ENCODE peak calls at places on chromosome 1, in seven cellular contexts. One of them, this sample, is unnamed.

GRCh38 chr1:62064831-62065230 is 129.8 kb upstream of the L1TD1 start:
- DNase-seq in progenitor cell of endocrine pancreas: no peak
- DNase-seq in NCI-H774: no peak
- DNase-seq in cardiac fibroblast: no peak
- DNase-seq in kidney glomerular epithelial cell: no peak
- DNase-seq in Peyer's patch: no peak
- DNase-seq in stimulated activated naive CD4-positive, alpha-beta T cell: no peak
- DNase-seq in this sample: no peak

GRCh38 chr1:6961289-6961688 is 176.0 kb downstream of the CAMTA1 start:
- DNase-seq in stimulated activated naive CD4-positive, alpha-beta T cell: no peak
- DNase-seq in NCI-H774: no peak
- DNase-seq in kidney glomerular epithelial cell: no peak
- DNase-seq in Peyer's patch: no peak
- DNase-seq in progenitor cell of endocrine pancreas: no peak
- DNase-seq in cardiac fibroblast: no peak
- DNase-seq in this sample: no peak

GRCh38 chr1:47444578-47445465 is 7.0 kb downstream of the FOXD2 start:
- DNase-seq in stimulated activated naive CD4-positive, alpha-beta T cell: no peak
- DNase-seq in cardiac fibroblast: no peak
- DNase-seq in progenitor cell of endocrine pancreas: no peak
- DNase-seq in Peyer's patch: no peak
- DNase-seq in NCI-H774: no peak
- DNase-seq in kidney glomerular epithelial cell: peak; percentile 21
- DNase-seq in this sample: no peak

GRCh38 chr1:6245086-6245868 is 1.3 kb downstream of the HES3 start:
- DNase-seq in NCI-H774: peak; percentile 50
- DNase-seq in stimulated activated naive CD4-positive, alpha-beta T cell: peak; percentile 27
- DNase-seq in Peyer's patch: peak; percentile 53
- DNase-seq in kidney glomerular epithelial cell: peak; percentile 53
- DNase-seq in cardiac fibroblast: peak; percentile 85
- DNase-seq in progenitor cell of endocrine pancreas: peak; percentile 85
- DNase-seq in this sample: no peak

GRCh38 chr1:184299796-184300195 is 87.0 kb upstream of the C1orf21 start:
- DNase-seq in Peyer's patch: no peak
- DNase-seq in kidney glomerular epithelial cell: no peak
- DNase-seq in NCI-H774: no peak
- DNase-seq in cardiac fibroblast: no peak
- DNase-seq in progenitor cell of endocrine pancreas: no peak
- DNase-seq in stimulated activated naive CD4-positive, alpha-beta T cell: no peak
- DNase-seq in this sample: no peak

GRCh38 chr1:229258851-229259110 is 12.1 kb upstream of the RAB4A start:
- DNase-seq in Peyer's patch: no peak
- DNase-seq in cardiac fibroblast: peak; percentile 33
- DNase-seq in NCI-H774: no peak
- DNase-seq in progenitor cell of endocrine pancreas: no peak
- DNase-seq in kidney glomerular epithelial cell: no peak
- DNase-seq in stimulated activated naive CD4-positive, alpha-beta T cell: no peak
- DNase-seq in this sample: no peak

GRCh38 chr1:21254335-21254951 is 35.8 kb downstream of the ECE1 start:
- DNase-seq in kidney glomerular epithelial cell: no peak
- DNase-seq in progenitor cell of endocrine pancreas: no peak
- DNase-seq in cardiac fibroblast: peak; percentile 81
- DNase-seq in Peyer's patch: no peak
- DNase-seq in stimulated activated naive CD4-positive, alpha-beta T cell: no peak
- DNase-seq in NCI-H774: no peak
- DNase-seq in this sample: no peak

GRCh38 chr1:230425252-230426061 is 675 bp downstream of the PGBD5 start:
- DNase-seq in NCI-H774: no peak
- DNase-seq in cardiac fibroblast: no peak
- DNase-seq in kidney glomerular epithelial cell: no peak
- DNase-seq in Peyer's patch: no peak
- DNase-seq in stimulated activated naive CD4-positive, alpha-beta T cell: no peak
- DNase-seq in progenitor cell of endocrine pancreas: peak; percentile 15
- DNase-seq in this sample: no peak

GRCh38 chr1:72397786-72398185 is 115.4 kb upstream of the NEGR1 start:
- DNase-seq in progenitor cell of endocrine pancreas: no peak
- DNase-seq in cardiac fibroblast: peak; percentile 82
- DNase-seq in Peyer's patch: no peak
- DNase-seq in kidney glomerular epithelial cell: peak; percentile 14
- DNase-seq in stimulated activated naive CD4-positive, alpha-beta T cell: no peak
- DNase-seq in NCI-H774: no peak
- DNase-seq in this sample: peak; percentile 68

This sample was measured in skeletal muscle cell.